ENCODE peak calls at places on chromosomes 16 and 17, in five cellular contexts. U is GM23338, M is fibroblast of lung, S is cardiac muscle cell, E is astrocyte of the spinal cord. G is an unnamed sample.

GRCh38 chr16:30956601-30957455 is 726 bp upstream of the SETD1A start:
- DNase-seq in U (peak), E (peak), S (peak), M (peak), G (peak)

GRCh38 chr17:76371656-76372628 is 12.5 kb upstream of the SPHK1 start:
- DNase-seq in E (peak), S (peak), M (peak), U (no peak), G (peak)

GRCh38 chr16:11399261-11399831 is 54.1 kb downstream of the RMI2 start:
- DNase-seq in M (no peak), U (no peak), S (no peak), E (no peak), G (no peak)

GRCh38 chr16:17836868-17837602 is 366.3 kb upstream of the XYLT1 start:
- DNase-seq in E (peak), U (peak), S (peak), M (peak), G (peak)

GRCh38 chr16:57826706-57827625 is 24.7 kb upstream of the KIFC3 start:
- DNase-seq in U (no peak), S (no peak), E (no peak), M (no peak), G (peak)

GRCh38 chr17:352421-353212 is at the start of gene RPH3AL:
- DNase-seq in U (peak), S (peak), M (no peak), E (peak), G (peak)

GRCh38 chr16:85306793-85307551 is 194.7 kb upstream of the CIBAR2 start:
- DNase-seq in E (no peak), U (no peak), S (no peak), M (no peak), G (no peak)

GRCh38 chr17:72173475-72174116 is 52.8 kb downstream of the SOX9 start:
- DNase-seq in U (no peak), E (peak), S (no peak), M (no peak), G (peak)

GRCh38 chr17:81064746-81065475 is 30.0 kb downstream of the BAIAP2 start:
- DNase-seq in U (no peak), S (peak), M (no peak), E (peak), G (peak)

GRCh38 chr16:70715860-70716357 is 30.1 kb upstream of the MTSS2 start:
- DNase-seq in M (peak), E (peak), U (no peak), S (peak), G (peak)

GRCh38 chr16:85680352-85680944 is 8.3 kb downstream of the GINS2 start:
- DNase-seq in S (no peak), U (no peak), E (no peak), M (no peak), G (no peak)

GRCh38 chr17:64275016-64275415 is 12.0 kb upstream of the TEX2 start:
- DNase-seq in S (no peak), E (no peak), M (no peak), U (no peak), G (no peak)

GRCh38 chr16:87461466-87461975 is 31.3 kb downstream of the ZCCHC14 start:
- DNase-seq in M (no peak), U (peak), S (peak), E (peak), G (peak)

GRCh38 chr16:6682142-6682811 is 650.4 kb upstream of the RBFOX1 start:
- DNase-seq in S (no peak), U (peak), E (no peak), M (no peak), G (no peak)

GRCh38 chr17:80498920-80499410 is 22.6 kb upstream of the NPTX1 start:
- DNase-seq in M (no peak), E (no peak), U (no peak), S (no peak), G (no peak)

GRCh38 chr16:30786936-30787612 is at the start of gene ZNF629:
- DNase-seq in U (peak), M (peak), E (peak), S (peak), G (peak)

GRCh38 chr17:917391-917811 is 62.2 kb downstream of the NXN start:
- DNase-seq in M (no peak), E (no peak), U (no peak), S (no peak), G (no peak)

GRCh38 chr17:19760781-19761180 is 12.7 kb upstream of the ALDH3A1 start:
- DNase-seq in E (no peak), S (no peak), M (no peak), U (no peak), G (no peak)

GRCh38 chr17:17433260-17433659 is 43.5 kb upstream of the MED9 start:
- DNase-seq in U (peak), M (peak), E (no peak), S (peak), G (peak)

GRCh38 chr17:77045441-77046041 is 95.2 kb upstream of the SEC14L1 start:
- DNase-seq in E (peak), U (no peak), S (peak), M (no peak), G (peak)

GRCh38 chr17:3026856-3027751 is 36.3 kb downstream of the OR1D5 start:
- DNase-seq in U (no peak), S (peak), M (peak), E (no peak), G (peak)

GRCh38 chr17:14038206-14038605 is 31.1 kb upstream of the COX10 start:
- DNase-seq in U (no peak), E (peak), S (peak), M (peak), G (peak)

GRCh38 chr17:66964930-66965800 is 658 bp downstream of the CACNG4 start:
- DNase-seq in M (no peak), E (no peak), U (peak), S (peak), G (no peak)

GRCh38 chr17:9644910-9645751 is at the start of gene USP43:
- DNase-seq in U (peak), E (no peak), M (no peak), S (peak), G (peak)

GRCh38 chr17:57158296-57158695 is 73.2 kb downstream of the AKAP1 start:
- DNase-seq in S (no peak), U (no peak), M (no peak), E (no peak), G (no peak)

GRCh38 chr17:66673668-66674276 is 161.1 kb upstream of the CACNG5 start:
- DNase-seq in M (peak), E (peak), U (peak), S (peak), G (peak)

GRCh38 chr17:27733771-27734170 is 66.6 kb downstream of the NOS2 start:
- DNase-seq in M (no peak), S (no peak), U (no peak), E (no peak), G (peak)

GRCh38 chr17:57993471-57994365 is 5.7 kb upstream of the VEZF1 start:
- DNase-seq in E (no peak), M (no peak), S (no peak), U (no peak), G (peak)

GRCh38 chr17:50279181-50279526 is 4.9 kb downstream of the TMEM92 start:
- DNase-seq in S (no peak), E (no peak), M (no peak), U (no peak), G (no peak)

GRCh38 chr17:34683390-34683789 is 104.0 kb downstream of the TMEM132E start:
- DNase-seq in E (no peak), M (no peak), U (no peak), S (no peak), G (no peak)

GRCh38 chr17:2853722-2854580 is 57.7 kb downstream of the RAP1GAP2 start:
- DNase-seq in S (no peak), U (peak), E (no peak), M (peak), G (no peak)

GRCh38 chr16:65975049-65975708 is 391.3 kb upstream of the CDH5 start:
- DNase-seq in S (peak), U (peak), E (peak), M (peak), G (peak)

GRCh38 chr16:10298416-10298815 is 87.4 kb upstream of the ATF7IP2 start:
- DNase-seq in S (no peak), U (no peak), E (no peak), M (no peak), G (no peak)

GRCh38 chr17:66192378-66192687 is 400 bp upstream of the CEP112 start:
- DNase-seq in E (no peak), S (no peak), M (peak), U (no peak), G (no peak)

GRCh38 chr17:78993241-78993956 is 13.7 kb upstream of the LGALS3BP start:
- DNase-seq in U (peak), E (peak), S (peak), M (peak), G (peak)

DNA sequence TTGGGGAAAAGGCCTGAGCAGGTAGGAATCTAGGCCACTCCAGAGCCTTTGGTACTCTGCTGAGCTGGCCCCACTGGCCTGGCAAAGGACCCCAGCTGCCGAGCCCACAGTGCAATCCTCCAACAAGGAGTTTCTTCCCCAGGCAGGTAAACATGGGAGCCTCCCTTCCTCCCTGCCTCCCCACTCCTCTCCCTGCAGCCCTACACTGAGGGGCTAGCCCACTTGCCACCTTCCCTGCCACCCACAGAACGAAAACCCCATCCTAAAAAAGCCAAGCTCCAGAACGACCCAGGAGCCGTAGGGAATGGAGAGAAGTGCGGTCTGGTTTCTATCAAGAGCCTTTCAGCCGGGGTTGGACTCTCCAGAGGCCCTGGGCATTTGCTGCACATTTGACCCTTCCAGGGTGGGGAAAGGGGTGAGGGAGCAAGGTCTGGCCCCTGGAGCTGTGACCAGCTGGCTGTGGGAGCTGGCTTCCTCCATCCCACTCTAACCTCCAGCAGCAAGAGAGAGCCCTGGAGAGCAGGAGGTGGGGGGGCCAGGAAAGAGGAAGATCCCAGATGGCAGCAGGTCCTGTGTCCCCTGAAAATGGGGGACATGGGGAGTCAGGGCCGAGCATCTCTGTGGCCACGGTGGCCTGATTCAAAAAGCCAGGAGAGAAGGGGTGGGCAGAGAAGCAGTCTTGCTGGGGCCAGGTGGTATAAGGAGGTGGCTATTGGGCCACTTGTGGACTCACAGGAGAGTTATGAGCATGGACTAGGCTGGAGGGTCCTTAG is 1.3 kb downstream of the HID1 start:
- DNase-seq in S (no peak), M (no peak), U (no peak), E (no peak), G (no peak)
- H3K4me3 ChIP-seq in S (peak), M (no peak), U (peak), E (no peak), G (no peak)

DNA sequence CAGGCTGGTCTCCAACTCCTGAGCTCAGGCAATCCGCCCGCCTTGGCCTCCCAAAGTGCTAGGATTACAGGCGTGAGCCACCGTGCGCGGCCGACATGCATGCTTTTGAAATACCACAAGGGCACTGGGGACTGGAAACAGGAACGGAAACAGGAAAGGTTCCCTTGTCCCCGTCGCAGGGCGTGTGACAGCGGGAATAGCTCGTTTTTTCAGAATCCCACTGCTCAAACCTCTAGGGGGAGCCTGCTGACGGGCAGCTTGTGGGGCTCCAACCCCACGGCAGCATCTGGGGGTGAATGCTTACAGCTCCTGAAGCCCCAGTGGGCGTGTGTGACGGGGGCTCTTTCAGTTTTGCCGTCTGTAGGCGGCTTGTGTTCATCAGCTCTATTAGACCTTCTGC is 18.8 kb upstream of the ASGR2 start:
- DNase-seq in E (no peak), S (peak), U (peak), M (no peak), G (no peak)
- TF ChIP-seq CTCF in E (peak), S (peak), U (peak), M (peak), G (peak)

GRCh38 chr16:18966791-18967190 is 16.9 kb upstream of the TMC7 start:
- DNase-seq in M (no peak), S (no peak), U (no peak), E (no peak), G (no peak)

GRCh38 chr16:18975109-18975508 is 8.6 kb upstream of the TMC7 start:
- DNase-seq in E (no peak), S (no peak), M (no peak), U (no peak), G (no peak)

GRCh38 chr16:18965555-18965954 is 18.2 kb upstream of the TMC7 start:
- DNase-seq in U (no peak), E (no peak), M (no peak), S (no peak), G (no peak)

GRCh38 chr16:18969855-18970240 is 13.9 kb upstream of the TMC7 start:
- DNase-seq in S (no peak), E (no peak), M (no peak), U (no peak), G (no peak)

GRCh38 chr16:18969050-18969854 is 14.5 kb upstream of the TMC7 start:
- DNase-seq in U (peak), E (peak), M (peak), S (peak), G (peak)
- H3K4me3 ChIP-seq in U (peak), E (peak), M (peak), S (peak), G (peak)

GRCh38 chr17:82915010-82915696 is 75.3 kb upstream of the ZNF750 start:
- DNase-seq in U (peak), M (no peak), E (no peak), S (no peak), G (no peak)
- TF ChIP-seq CTCF in U (peak), M (no peak), E (peak), S (peak), G (peak)

DNA sequence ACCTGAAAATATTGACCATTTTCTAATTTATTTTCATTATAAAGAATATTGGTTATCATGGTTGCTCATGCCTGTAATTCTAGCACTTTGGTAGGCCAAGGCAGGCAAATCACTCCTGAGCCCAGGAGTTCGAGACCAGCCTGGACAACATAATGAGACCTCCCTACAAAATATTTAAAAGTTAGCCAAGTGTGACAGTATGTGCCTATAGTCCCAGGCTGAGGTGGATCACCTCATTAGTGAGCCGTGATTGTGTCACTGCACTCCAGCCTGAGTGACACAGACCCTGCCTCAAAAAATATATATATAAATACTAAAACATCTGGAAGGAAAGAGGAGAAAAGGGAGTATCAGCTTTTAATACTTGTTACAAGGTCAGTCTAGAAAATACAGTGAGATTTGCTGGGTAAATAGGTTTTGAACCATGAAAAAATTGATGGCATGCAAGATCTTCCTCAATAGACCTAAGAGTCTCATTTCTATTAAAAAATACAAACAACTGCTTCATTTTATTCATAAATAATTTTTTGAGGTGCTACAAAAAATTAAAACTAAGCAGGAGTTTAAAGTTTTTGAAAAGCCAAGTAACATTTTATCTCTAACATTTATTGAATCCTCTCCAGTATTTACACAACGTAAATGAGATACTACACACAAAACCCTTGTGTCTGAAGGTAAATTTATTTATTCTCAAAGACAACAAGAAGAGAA is 47.7 kb downstream of the TUBD1 start:
- DNase-seq in S (peak), E (peak), U (no peak), M (peak), G (peak)
- H3K4me3 ChIP-seq in S (no peak), E (no peak), U (no peak), M (no peak), G (no peak)

GRCh38 chr16:81449241-81449640 is 4.6 kb downstream of the CMIP start:
- DNase-seq in M (no peak), E (no peak), U (no peak), S (no peak), G (no peak)

GRCh38 chr16:81451753-81452680 is 7.4 kb downstream of the CMIP start:
- DNase-seq in E (no peak), U (peak), M (no peak), S (peak), G (no peak)

GRCh38 chr16:81453091-81453728 is 8.6 kb downstream of the CMIP start:
- DNase-seq in S (no peak), M (no peak), U (no peak), E (no peak), G (no peak)

GRCh38 chr16:81449899-81450608 is 5.4 kb downstream of the CMIP start:
- DNase-seq in E (no peak), S (no peak), U (no peak), M (no peak), G (no peak)

DNA sequence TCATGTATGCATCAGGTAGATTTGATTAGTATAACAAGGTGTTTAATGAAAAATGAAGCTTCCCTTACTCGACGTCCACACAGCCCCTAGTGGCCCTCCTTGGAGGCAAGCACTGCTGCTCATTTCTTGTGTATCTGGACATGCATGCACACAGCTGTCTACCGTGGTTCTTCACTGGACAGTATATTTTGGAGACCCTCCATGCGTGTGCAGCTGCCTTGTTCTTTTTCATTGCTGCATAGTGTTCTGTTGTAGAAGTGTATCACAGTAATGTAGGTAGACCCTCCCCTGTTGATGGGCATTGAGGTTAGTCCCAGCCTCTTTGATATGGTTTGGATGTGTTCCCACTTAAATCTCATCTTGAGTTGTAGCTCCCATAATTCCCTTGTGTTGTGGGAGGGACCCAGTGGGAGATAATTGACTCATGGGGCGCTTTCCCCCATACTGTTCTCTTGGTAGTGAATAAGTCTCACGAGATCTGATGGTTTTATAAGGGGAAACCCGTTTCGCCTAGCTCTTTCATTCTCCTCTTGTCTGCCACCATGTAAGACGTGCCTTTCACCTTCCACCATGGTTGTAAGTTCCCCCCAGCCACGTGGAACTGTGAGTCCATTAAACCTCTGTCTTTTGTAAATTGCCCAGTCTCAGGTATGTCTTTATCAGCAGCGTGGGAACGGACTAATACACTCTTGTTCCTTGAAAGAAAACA is 6.3 kb downstream of the CMIP start:
- DNase-seq in S (no peak), M (no peak), E (no peak), U (no peak), G (no peak)
- TF ChIP-seq CTCF in S (no peak), M (no peak), E (no peak), U (no peak), G (peak)

G was measured in choroid plexus epithelial cell.